ENCODE peak calls at places on chromosomes 16 and 17, in nine cellular contexts. O, L, J, K, V, F, N, T and I are unnamed samples.

GRCh38 chr16:19785512-19786130 is 67.5 kb downstream of the IQCK start:
- DNase-seq in O (no peak), L (no peak), J (no peak), K (no peak), V (no peak), F (no peak), N (peak), T (no peak), I (no peak)

GRCh38 chr17:73613947-73614655 is 30.1 kb downstream of the SDK2 start:
- DNase-seq in O (no peak), L (no peak), J (no peak), K (no peak), V (no peak), F (no peak), N (no peak), T (no peak), I (peak)

GRCh38 chr16:88900653-88901052 is 34.2 kb upstream of the PABPN1L start:
- DNase-seq in O (no peak), L (no peak), J (no peak), K (no peak), V (no peak), F (no peak), N (no peak), T (no peak), I (no peak)

GRCh38 chr16:70476272-70477020 is 22.1 kb downstream of the FCSK start:
- DNase-seq in O (peak), L (no peak), J (peak), K (peak), V (no peak), F (peak), N (no peak), T (no peak), I (no peak)

GRCh38 chr17:63828936-63829335 is 1.5 kb upstream of the FTSJ3 start:
- DNase-seq in O (no peak), L (no peak), J (no peak), K (no peak), V (no peak), F (no peak), N (no peak), T (no peak), I (no peak)

GRCh38 chr16:89983550-89983949 is 35.0 kb downstream of the DEF8 start:
- DNase-seq in O (no peak), L (no peak), J (no peak), K (no peak), V (no peak), F (no peak), N (no peak), T (no peak), I (no peak)

GRCh38 chr17:8041980-8042379 is 3.1 kb downstream of the ALOX15B start:
- DNase-seq in O (no peak), L (no peak), J (no peak), K (no peak), V (no peak), F (no peak), N (no peak), T (no peak), I (no peak)

GRCh38 chr17:40530988-40531971 is 29.9 kb upstream of the TNS4 start:
- DNase-seq in O (no peak), L (peak), J (no peak), K (no peak), V (no peak), F (no peak), N (no peak), T (no peak), I (peak)

GRCh38 chr16:51095890-51096626 is 55.0 kb downstream of the SALL1 start:
- DNase-seq in O (no peak), L (no peak), J (no peak), K (no peak), V (no peak), F (no peak), N (no peak), T (no peak), I (no peak)

GRCh38 chr16:14486520-14487303 is 143.3 kb downstream of the PARN start:
- DNase-seq in O (peak), L (no peak), J (peak), K (peak), V (peak), F (peak), N (peak), T (no peak), I (peak)

GRCh38 chr17:27540300-27541105 is 84.3 kb downstream of the KSR1 start:
- DNase-seq in O (no peak), L (no peak), J (peak), K (no peak), V (peak), F (peak), N (peak), T (no peak), I (peak)

GRCh38 chr16:11677959-11678881 is 10.0 kb downstream of the SNN start:
- DNase-seq in O (no peak), L (no peak), J (no peak), K (no peak), V (no peak), F (no peak), N (no peak), T (no peak), I (no peak)

GRCh38 chr16:81730090-81731051 is 48.7 kb upstream of the PLCG2 start:
- DNase-seq in O (peak), L (peak), J (peak), K (peak), V (peak), F (peak), N (peak), T (no peak), I (peak)

GRCh38 chr17:68288804-68289203 is 2.1 kb downstream of the SLC16A6 start:
- DNase-seq in O (no peak), L (no peak), J (no peak), K (no peak), V (no peak), F (no peak), N (no peak), T (no peak), I (peak)

GRCh38 chr17:5892897-5893656 is 177.1 kb upstream of the WSCD1 start:
- DNase-seq in O (no peak), L (no peak), J (no peak), K (no peak), V (no peak), F (no peak), N (no peak), T (no peak), I (no peak)

GRCh38 chr17:38996660-38997337 is 29.6 kb upstream of the FBXO47 start:
- DNase-seq in O (no peak), L (no peak), J (no peak), K (no peak), V (no peak), F (no peak), N (no peak), T (no peak), I (no peak)